ENCODE peak calls at places on chromosomes 5 and 9, in nine cellular contexts. T is HepG2; J is aorta; U is MCF 10A; O is effector memory CD4-positive, alpha-beta T cell; W is amniotic epithelial cell; A is fibroblast of mammary gland; F is midbrain; Y is anterior cingulate cortex. L is an unnamed sample.

GRCh38 chr9:99432075-99432474 is 210.0 kb downstream of the SEC61B start:
- DNase-seq in U (no peak), A (no peak), J (no peak), W (no peak), T (no peak), O (no peak), Y (no peak), F (no peak), L (no peak)

GRCh38 chr9:37421914-37422288 is 595 bp upstream of the GRHPR start:
- DNase-seq in F (peak; percentile 22), J (no peak), U (no peak), Y (no peak), T (no peak), O (no peak), W (no peak), A (no peak), L (no peak)

GRCh38 chr5:111830333-111830732 is 73.3 kb upstream of the NREP start:
- DNase-seq in O (no peak), F (no peak), A (peak; percentile 82), T (no peak), W (peak; percentile 84), U (peak; percentile 94), J (no peak), Y (no peak), L (peak; percentile 36)

GRCh38 chr5:146291421-146292074 is 47.1 kb upstream of the POU4F3 start:
- DNase-seq in T (peak; percentile 64), A (peak; percentile 62), F (peak; percentile 37), W (peak; percentile 40), U (peak; percentile 84), J (no peak), Y (no peak), O (no peak), L (peak; percentile 45)

GRCh38 chr5:31990296-31990695 is 183.8 kb downstream of the GOLPH3 start:
- DNase-seq in W (no peak), T (no peak), J (no peak), Y (no peak), U (peak; percentile 16), O (no peak), A (no peak), F (no peak), L (peak; percentile 65)

GRCh38 chr9:126407125-126407870 is 80.7 kb downstream of the MVB12B start:
- DNase-seq in Y (no peak), A (peak; percentile 24), W (no peak), T (no peak), O (no peak), J (no peak), F (no peak), U (no peak), L (peak; percentile 72)

GRCh38 chr9:82606071-82606470 is 456.9 kb downstream of the RASEF start:
- DNase-seq in W (no peak), A (no peak), J (no peak), Y (no peak), O (no peak), F (no peak), U (no peak), T (no peak), L (no peak)

GRCh38 chr9:36924071-36924470 is 110.0 kb downstream of the PAX5 start:
- DNase-seq in U (peak; percentile 91), F (no peak), Y (no peak), W (peak; percentile 74), T (peak; percentile 45), O (no peak), J (no peak), A (peak; percentile 85), L (peak; percentile 63)

GRCh38 chr9:27125030-27125429 is 16.0 kb downstream of the TEK start:
- DNase-seq in W (peak; percentile 96), Y (no peak), U (peak; percentile 93), A (peak; percentile 98), T (no peak), F (no peak), J (peak; percentile 71), O (no peak), L (peak; percentile 95)

GRCh38 chr9:18142964-18143363 is 331.0 kb upstream of the ADAMTSL1 start:
- DNase-seq in Y (no peak), T (no peak), J (no peak), F (no peak), U (peak; percentile 30), O (no peak), A (peak; percentile 10), W (no peak), L (no peak)

GRCh38 chr5:59766394-59766793 is 127.1 kb downstream of the PDE4D start:
- DNase-seq in W (peak; percentile 47), F (no peak), A (no peak), Y (no peak), T (no peak), J (peak; percentile 43), U (peak; percentile 76), O (no peak), L (no peak)

GRCh38 chr5:55672477-55672911 is 39.6 kb downstream of the SLC38A9 start:
- DNase-seq in W (no peak), Y (no peak), J (no peak), U (no peak), O (no peak), A (peak; percentile 18), F (peak; percentile 31), T (no peak), L (no peak)

GRCh38 chr5:158382473-158382872 is 523.5 kb upstream of the CLINT1 start:
- DNase-seq in F (no peak), J (peak; percentile 89), Y (no peak), O (no peak), A (peak; percentile 97), U (peak; percentile 99), T (no peak), W (peak; percentile 95), L (peak; percentile 96)

GRCh38 chr5:65261499-65261898 is 220.2 kb downstream of the ADAMTS6 start:
- DNase-seq in U (no peak), A (no peak), J (no peak), F (no peak), Y (no peak), W (peak; percentile 15), T (no peak), O (no peak), L (no peak)

GRCh38 chr9:130483281-130483949 is 38.7 kb downstream of the ASS1 start:
- DNase-seq in T (no peak), W (no peak), O (no peak), F (no peak), J (no peak), Y (no peak), U (no peak), A (no peak), L (no peak)

GRCh38 chr9:131418143-131419028 is 24.5 kb downstream of the PRRC2B start:
- DNase-seq in A (no peak), U (no peak), O (no peak), J (no peak), Y (no peak), F (peak; percentile 46), W (no peak), T (no peak), L (peak; percentile 60)

GRCh38 chr9:37650299-37650872 is 368 bp upstream of the FRMPD1 start:
- DNase-seq in A (no peak), Y (no peak), W (no peak), U (no peak), O (no peak), J (no peak), F (no peak), T (no peak), L (no peak)

GRCh38 chr9:92146610-92147009 is 31.4 kb upstream of the SPTLC1 start:
- DNase-seq in F (no peak), T (no peak), Y (no peak), O (no peak), U (no peak), A (peak; percentile 40), W (peak; percentile 50), J (peak; percentile 57), L (peak; percentile 49)

GRCh38 chr5:150107909-150108447 is 21.6 kb upstream of the CSF1R start:
- DNase-seq in Y (no peak), U (no peak), J (no peak), A (peak; percentile 68), O (no peak), T (no peak), W (peak; percentile 89), F (no peak), L (peak; percentile 94)

GRCh38 chr5:58617236-58617635 is 34.4 kb downstream of the RAB3C start:
- DNase-seq in A (no peak), O (no peak), U (no peak), W (no peak), Y (no peak), F (no peak), T (no peak), J (no peak), L (no peak)

GRCh38 chr9:133818444-133818843 is 80.3 kb upstream of the SARDH start:
- DNase-seq in T (peak; percentile 46), O (no peak), F (no peak), W (peak; percentile 86), Y (no peak), A (peak; percentile 74), U (peak; percentile 5), J (no peak), L (peak; percentile 21)

GRCh38 chr9:82036101-82036500 is 47.5 kb downstream of the SPATA31D1 start:
- DNase-seq in W (no peak), F (no peak), A (no peak), Y (no peak), J (no peak), U (no peak), O (no peak), T (no peak), L (no peak)

GRCh38 chr5:175032741-175033151 is 308.4 kb downstream of the MSX2 start:
- DNase-seq in F (peak; percentile 55), Y (no peak), T (no peak), W (no peak), U (no peak), J (no peak), A (no peak), O (no peak), L (no peak)

GRCh38 chr9:134367796-134368490 is 41.7 kb downstream of the RXRA start:
- DNase-seq in W (peak; percentile 10), T (no peak), O (no peak), Y (no peak), U (no peak), A (no peak), F (no peak), J (no peak), L (no peak)

GRCh38 chr5:88660947-88661869 is 221.8 kb downstream of the MEF2C start:
- DNase-seq in Y (peak; percentile 78), O (no peak), A (peak; percentile 61), W (peak; percentile 32), U (no peak), T (no peak), F (peak; percentile 96), J (peak; percentile 74), L (peak; percentile 60)

GRCh38 chr9:84278131-84278530 is 62.4 kb downstream of the SLC28A3 start:
- DNase-seq in T (no peak), U (no peak), J (no peak), F (no peak), Y (no peak), W (no peak), A (peak; percentile 11), O (no peak), L (peak; percentile 8)

GRCh38 chr9:70121818-70122436 is 78.3 kb downstream of the MAMDC2 start:
- DNase-seq in U (no peak), Y (no peak), W (no peak), O (no peak), J (peak; percentile 46), A (peak; percentile 87), T (no peak), F (no peak), L (peak; percentile 63)

GRCh38 chr9:115847245-115847644 is 306.3 kb upstream of the PAPPA start:
- DNase-seq in F (no peak), U (peak; percentile 53), J (no peak), A (peak; percentile 87), Y (no peak), W (peak; percentile 85), O (no peak), T (no peak), L (peak; percentile 68)

GRCh38 chr5:25020454-25020853 is 375.7 kb upstream of the CDH10 start:
- DNase-seq in O (no peak), U (no peak), A (no peak), Y (no peak), W (no peak), T (no peak), F (no peak), J (no peak), L (no peak)

GRCh38 chr9:96484521-96484931 is 34.6 kb downstream of the HABP4 start:
- DNase-seq in W (peak; percentile 42), O (no peak), U (no peak), F (no peak), J (no peak), T (no peak), A (no peak), Y (no peak), L (peak; percentile 38)

GRCh38 chr5:51622161-51622790 is 239.0 kb downstream of the ISL1 start:
- DNase-seq in Y (no peak), J (no peak), U (no peak), O (no peak), A (no peak), W (no peak), T (no peak), F (no peak), L (no peak)